ENCODE peak calls at places on chromosomes 5 and 9, in four cellular contexts. Y is NT2/D1, N is DND-41, M is GM23248. C is an unnamed sample.

GRCh38 chr9:89848060-89849040 is 243.5 kb downstream of the GADD45G start:
- DNase-seq in N (no peak), M (no peak), Y (no peak), C (no peak)

GRCh38 chr5:169013846-169014245 is 287.1 kb downstream of the SLIT3 start:
- DNase-seq in Y (no peak), M (peak; percentile 21), N (no peak), C (no peak)

GRCh38 chr5:139847790-139848507 is 52.3 kb downstream of the PSD2 start:
- DNase-seq in Y (no peak), N (no peak), M (peak; percentile 68), C (no peak)

GRCh38 chr9:107242073-107243063 is 40.7 kb upstream of the RAD23B start:
- DNase-seq in M (peak; percentile 67), Y (no peak), N (no peak), C (no peak)

GRCh38 chr5:133907075-133907474 is 61.4 kb downstream of the C5orf15 start:
- DNase-seq in Y (no peak), M (no peak), N (no peak), C (no peak)

GRCh38 chr9:113807173-113808061 is 68.7 kb upstream of the ZNF618 start:
- DNase-seq in N (peak; percentile 46), M (peak; percentile 65), Y (peak; percentile 52), C (no peak)

GRCh38 chr5:5497132-5497748 is 74.8 kb downstream of the ICE1 start:
- DNase-seq in M (peak; percentile 83), Y (no peak), N (peak; percentile 33), C (no peak)

GRCh38 chr5:114857951-114858401 is 311.7 kb downstream of the TRIM36 start:
- DNase-seq in Y (no peak), N (no peak), M (peak; percentile 0), C (no peak)

GRCh38 chr9:119009253-119009652 is 360.0 kb downstream of the BRINP1 start:
- DNase-seq in Y (no peak), N (no peak), M (peak; percentile 36), C (peak; percentile 7)

GRCh38 chr5:95403996-95404395 is 12.8 kb downstream of the FAM81B start:
- DNase-seq in Y (no peak), N (no peak), M (peak; percentile 36), C (no peak)

GRCh38 chr9:122179690-122180074 is 20.0 kb downstream of the MORN5 start:
- DNase-seq in Y (no peak), M (peak; percentile 75), N (no peak), C (no peak)

GRCh38 chr5:173963867-173964429 is 25.0 kb upstream of the C5orf47 start:
- DNase-seq in N (peak; percentile 58), M (no peak), Y (no peak), C (no peak)

GRCh38 chr9:104748359-104749031 is 1.0 kb downstream of the NIPSNAP3A start:
- DNase-seq in M (peak; percentile 60), Y (no peak), N (no peak), C (no peak)

GRCh38 chr5:146042628-146043279 is 62.6 kb downstream of the PLAC8L1 start:
- DNase-seq in M (peak; percentile 36), Y (no peak), N (no peak), C (peak; percentile 61)

GRCh38 chr9:18362901-18363685 is 110.9 kb upstream of the ADAMTSL1 start:
- DNase-seq in N (no peak), Y (no peak), M (peak; percentile 27), C (no peak)

GRCh38 chr5:43192558-43193170 is 639 bp downstream of the NIM1K start:
- DNase-seq in M (peak; percentile 74), Y (no peak), N (no peak), C (no peak)

GRCh38 chr5:170467000-170467707 is 36.7 kb upstream of the KCNIP1 start:
- DNase-seq in M (peak; percentile 98), N (no peak), Y (no peak), C (peak; percentile 75)

GRCh38 chr9:37969558-37970300 is 65.8 kb upstream of the SLC25A51 start:
- DNase-seq in Y (no peak), M (no peak), N (no peak), C (no peak)

DNA sequence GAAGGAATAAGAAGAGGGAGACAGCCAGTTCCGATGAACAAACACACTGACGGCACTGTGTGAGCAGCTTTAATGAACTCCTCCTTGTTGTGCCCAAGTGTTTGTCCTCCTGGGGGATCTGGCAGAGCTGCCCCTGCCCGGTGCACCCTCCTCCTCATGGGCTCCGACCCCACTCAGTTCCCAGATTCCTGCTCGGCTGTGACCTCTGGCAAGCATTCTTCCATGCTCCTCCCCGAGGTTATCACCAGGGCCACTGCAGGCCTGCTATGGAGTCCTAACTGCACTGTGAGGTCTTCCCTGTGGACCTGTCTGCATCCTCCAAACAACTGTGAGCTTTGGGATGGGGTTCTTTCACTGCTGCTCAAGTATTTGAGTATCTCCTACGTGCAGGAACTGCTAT is 142.2 kb downstream of the DCP2 start:
- DNase-seq in N (no peak), Y (no peak), M (no peak), C (no peak)
- H3K9ac ChIP-seq in N (no peak overlapping the region), Y (no peak overlapping the region), M (no peak overlapping the region), C (no peak overlapping the region)

GRCh38 chr9:21357479-21358290 is 7.0 kb upstream of the IFNA6 start:
- DNase-seq in N (peak; percentile 7), Y (no peak), M (peak; percentile 9), C (no peak)
- H3K36me3 ChIP-seq in N (no peaks in the 10 kb centered on the region), Y (no peaks in the 10 kb centered on the region), M (no peaks in the 10 kb centered on the region), C (no peaks in the 10 kb centered on the region)

GRCh38 chr9:99040254-99040653 is 64.7 kb upstream of the TGFBR1 start:
- DNase-seq in Y (no peak), M (peak; percentile 37), N (no peak), C (no peak)

GRCh38 chr9:99035313-99035712 is 69.6 kb upstream of the TGFBR1 start:
- DNase-seq in Y (no peak), N (no peak), M (no peak), C (no peak)

GRCh38 chr9:99038396-99038795 is 66.5 kb upstream of the TGFBR1 start:
- DNase-seq in M (no peak), N (no peak), Y (no peak), C (no peak)

GRCh38 chr9:99039388-99040182 is 65.3 kb upstream of the TGFBR1 start:
- DNase-seq in M (peak; percentile 78), N (no peak), Y (no peak), C (no peak)

GRCh38 chr9:99037768-99038167 is 67.1 kb upstream of the TGFBR1 start:
- DNase-seq in N (no peak), Y (no peak), M (peak; percentile 70), C (no peak)
- H3K9ac ChIP-seq in N (no peak overlapping the region), Y (no peak overlapping the region), M (peak overlapping the region; percentile 9), C (no peak overlapping the region)

GRCh38 chr5:10387690-10388089 is 34.2 kb downstream of the MARCHF6 start:
- DNase-seq in N (no peak), M (peak; percentile 59), Y (no peak), C (no peak)
- H3K36me3 ChIP-seq in N (peaks cover 85% of the 10 kb centered on the region), M (peaks cover 51% of the 10 kb centered on the region), Y (peaks cover 41% of the 10 kb centered on the region), C (peaks cover 12% of the 10 kb centered on the region)

C was measured in keratinocyte.